ENCODE peak calls at places on chromosomes 11 and 22, in eight cellular contexts. One of them, this sample, is unnamed.

GRCh38 chr11:71251761-71252433 is 480 bp downstream of the SHANK2 start:
- DNase-seq in cardiac fibroblast: peak; percentile 1
- DNase-seq in body of pancreas: peak; percentile 53
- DNase-seq in cardiac muscle cell: peak; percentile 73
- DNase-seq in pancreas: peak; percentile 87
- DNase-seq in K562: no peak
- DNase-seq in uterus: no peak
- DNase-seq in astrocyte of the spinal cord: no peak
- DNase-seq in this sample: peak; percentile 54

GRCh38 chr22:36587289-36588154 is 58.6 kb upstream of the EIF3D start:
- DNase-seq in uterus: no peak
- DNase-seq in pancreas: no peak
- DNase-seq in cardiac fibroblast: peak; percentile 59
- DNase-seq in body of pancreas: no peak
- DNase-seq in K562: no peak
- DNase-seq in cardiac muscle cell: no peak
- DNase-seq in astrocyte of the spinal cord: peak; percentile 38
- DNase-seq in this sample: no peak

GRCh38 chr11:57662893-57663292 is 5.0 kb upstream of the ZDHHC5 start:
- DNase-seq in body of pancreas: no peak
- DNase-seq in pancreas: no peak
- DNase-seq in K562: peak; percentile 57
- DNase-seq in cardiac fibroblast: no peak
- DNase-seq in cardiac muscle cell: no peak
- DNase-seq in astrocyte of the spinal cord: no peak
- DNase-seq in uterus: no peak
- DNase-seq in this sample: no peak

GRCh38 chr11:81495699-81496292 is 1237.9 kb downstream of the FAM181B start:
- DNase-seq in cardiac fibroblast: no peak
- DNase-seq in astrocyte of the spinal cord: no peak
- DNase-seq in body of pancreas: no peak
- DNase-seq in pancreas: no peak
- DNase-seq in K562: no peak
- DNase-seq in uterus: no peak
- DNase-seq in cardiac muscle cell: no peak
- DNase-seq in this sample: no peak

GRCh38 chr11:64476866-64477265 is 114.2 kb upstream of the SLC22A12 start:
- DNase-seq in uterus: no peak
- DNase-seq in body of pancreas: no peak
- DNase-seq in cardiac muscle cell: no peak
- DNase-seq in astrocyte of the spinal cord: no peak
- DNase-seq in K562: no peak
- DNase-seq in cardiac fibroblast: no peak
- DNase-seq in pancreas: no peak
- DNase-seq in this sample: no peak

GRCh38 chr22:19824197-19825015 is 30.3 kb downstream of the GNB1L start:
- DNase-seq in K562: no peak
- DNase-seq in body of pancreas: no peak
- DNase-seq in astrocyte of the spinal cord: no peak
- DNase-seq in cardiac muscle cell: no peak
- DNase-seq in pancreas: peak; percentile 43
- DNase-seq in uterus: no peak
- DNase-seq in cardiac fibroblast: no peak
- DNase-seq in this sample: no peak

GRCh38 chr11:112161012-112161411 is 2.9 kb downstream of the IL18 start:
- DNase-seq in K562: no peak
- DNase-seq in cardiac fibroblast: peak; percentile 42
- DNase-seq in pancreas: no peak
- DNase-seq in uterus: no peak
- DNase-seq in body of pancreas: no peak
- DNase-seq in astrocyte of the spinal cord: no peak
- DNase-seq in cardiac muscle cell: no peak
- DNase-seq in this sample: no peak

GRCh38 chr11:78690588-78690987 is 115.9 kb upstream of the NARS2 start:
- DNase-seq in K562: no peak
- DNase-seq in cardiac muscle cell: no peak
- DNase-seq in pancreas: no peak
- DNase-seq in uterus: no peak
- DNase-seq in astrocyte of the spinal cord: peak; percentile 31
- DNase-seq in body of pancreas: no peak
- DNase-seq in cardiac fibroblast: peak; percentile 8
- DNase-seq in this sample: no peak

GRCh38 chr11:38927993-38928392 is 2330.0 kb upstream of the RAG2 start:
- DNase-seq in pancreas: no peak
- DNase-seq in uterus: no peak
- DNase-seq in cardiac muscle cell: no peak
- DNase-seq in body of pancreas: no peak
- DNase-seq in K562: no peak
- DNase-seq in astrocyte of the spinal cord: no peak
- DNase-seq in cardiac fibroblast: no peak
- DNase-seq in this sample: no peak

GRCh38 chr11:26992031-26992541 is 1.8 kb upstream of the FIBIN start:
- DNase-seq in K562: no peak
- DNase-seq in astrocyte of the spinal cord: peak; percentile 82
- DNase-seq in cardiac fibroblast: peak; percentile 96
- DNase-seq in pancreas: no peak
- DNase-seq in uterus: no peak
- DNase-seq in body of pancreas: no peak
- DNase-seq in cardiac muscle cell: no peak
- DNase-seq in this sample: peak; percentile 90

GRCh38 chr22:23187201-23187600 is 6.9 kb downstream of the BCR start:
- DNase-seq in pancreas: no peak
- DNase-seq in cardiac fibroblast: no peak
- DNase-seq in cardiac muscle cell: no peak
- DNase-seq in body of pancreas: no peak
- DNase-seq in K562: peak; percentile 90
- DNase-seq in uterus: no peak
- DNase-seq in astrocyte of the spinal cord: no peak
- DNase-seq in this sample: no peak

GRCh38 chr11:85823816-85824215 is 12.9 kb upstream of the SYTL2 start:
- DNase-seq in cardiac muscle cell: no peak
- DNase-seq in pancreas: no peak
- DNase-seq in body of pancreas: no peak
- DNase-seq in astrocyte of the spinal cord: no peak
- DNase-seq in cardiac fibroblast: no peak
- DNase-seq in K562: no peak
- DNase-seq in uterus: no peak
- DNase-seq in this sample: peak; percentile 76

GRCh38 chr22:39421691-39422090 is 22.1 kb downstream of the TAB1 start:
- DNase-seq in K562: no peak
- DNase-seq in pancreas: no peak
- DNase-seq in astrocyte of the spinal cord: no peak
- DNase-seq in body of pancreas: no peak
- DNase-seq in uterus: no peak
- DNase-seq in cardiac muscle cell: no peak
- DNase-seq in cardiac fibroblast: no peak
- DNase-seq in this sample: no peak

GRCh38 chr11:7511405-7511804 is 2.4 kb upstream of the PPFIBP2 start:
- DNase-seq in pancreas: peak; percentile 61
- DNase-seq in cardiac fibroblast: no peak
- DNase-seq in uterus: no peak
- DNase-seq in astrocyte of the spinal cord: no peak
- DNase-seq in cardiac muscle cell: no peak
- DNase-seq in K562: no peak
- DNase-seq in body of pancreas: peak; percentile 87
- DNase-seq in this sample: no peak

GRCh38 chr11:70020336-70021214 is 57.5 kb upstream of the ANO1 start:
- DNase-seq in body of pancreas: no peak
- DNase-seq in astrocyte of the spinal cord: peak; percentile 67
- DNase-seq in uterus: no peak
- DNase-seq in K562: peak; percentile 18
- DNase-seq in cardiac muscle cell: no peak
- DNase-seq in pancreas: no peak
- DNase-seq in cardiac fibroblast: peak; percentile 39
- DNase-seq in this sample: no peak

GRCh38 chr11:111918390-111919256 is at the start of gene C11orf52:
- DNase-seq in cardiac fibroblast: peak; percentile 44
- DNase-seq in K562: peak; percentile 51
- DNase-seq in pancreas: peak; percentile 78
- DNase-seq in uterus: no peak
- DNase-seq in body of pancreas: peak; percentile 96
- DNase-seq in astrocyte of the spinal cord: peak; percentile 56
- DNase-seq in cardiac muscle cell: peak; percentile 73
- DNase-seq in this sample: peak; percentile 31

GRCh38 chr11:66011239-66011784 is 496 bp upstream of the CST6 start:
- DNase-seq in body of pancreas: peak; percentile 59
- DNase-seq in astrocyte of the spinal cord: peak; percentile 40
- DNase-seq in cardiac muscle cell: no peak
- DNase-seq in pancreas: no peak
- DNase-seq in K562: no peak
- DNase-seq in cardiac fibroblast: peak; percentile 78
- DNase-seq in uterus: no peak
- DNase-seq in this sample: peak; percentile 61

DNA sequence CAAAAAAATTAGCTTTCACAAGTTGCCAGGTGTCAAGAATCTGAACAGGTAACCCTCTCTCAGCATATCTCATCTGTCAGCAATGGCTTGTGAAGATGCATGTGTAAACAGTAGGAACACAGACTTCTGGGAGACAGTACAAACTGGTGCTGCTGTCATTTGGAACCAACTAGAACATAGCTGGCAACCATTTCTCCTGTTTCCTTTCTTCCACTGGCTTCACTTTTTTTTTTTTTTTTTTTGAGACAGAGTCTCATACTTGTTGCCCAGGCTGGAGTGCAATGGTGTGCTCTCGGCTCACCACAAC is 2.1 kb upstream of the PIK3C2A start:
- DNase-seq in uterus: no peak
- DNase-seq in body of pancreas: no peak
- DNase-seq in pancreas: no peak
- DNase-seq in astrocyte of the spinal cord: no peak
- DNase-seq in cardiac fibroblast: no peak
- DNase-seq in cardiac muscle cell: no peak
- DNase-seq in K562: no peak
- DNase-seq in this sample: peak; percentile 10
- H3K4me3 ChIP-seq in uterus: no peak overlapping the region
- H3K4me3 ChIP-seq in body of pancreas: no peak overlapping the region
- H3K4me3 ChIP-seq in pancreas: no peak overlapping the region
- H3K4me3 ChIP-seq in astrocyte of the spinal cord: no peak overlapping the region
- H3K4me3 ChIP-seq in cardiac fibroblast: peak overlapping the region; percentile 10
- H3K4me3 ChIP-seq in cardiac muscle cell: peak overlapping the region; percentile 88
- H3K4me3 ChIP-seq in K562: no peak overlapping the region
- H3K4me3 ChIP-seq in this sample: no peak overlapping the region

GRCh38 chr11:12089041-12089440 is 21.3 kb upstream of the MICAL2 start:
- DNase-seq in cardiac fibroblast: no peak
- DNase-seq in pancreas: no peak
- DNase-seq in cardiac muscle cell: no peak
- DNase-seq in K562: no peak
- DNase-seq in body of pancreas: no peak
- DNase-seq in astrocyte of the spinal cord: no peak
- DNase-seq in uterus: no peak
- DNase-seq in this sample: no peak

GRCh38 chr11:12090761-12091261 is 19.6 kb upstream of the MICAL2 start:
- DNase-seq in K562: no peak
- DNase-seq in uterus: no peak
- DNase-seq in cardiac fibroblast: peak; percentile 53
- DNase-seq in body of pancreas: peak; percentile 30
- DNase-seq in astrocyte of the spinal cord: no peak
- DNase-seq in cardiac muscle cell: no peak
- DNase-seq in pancreas: no peak
- DNase-seq in this sample: no peak

GRCh38 chr11:12090061-12090572 is 20.3 kb upstream of the MICAL2 start:
- DNase-seq in cardiac muscle cell: no peak
- DNase-seq in body of pancreas: no peak
- DNase-seq in astrocyte of the spinal cord: no peak
- DNase-seq in pancreas: no peak
- DNase-seq in cardiac fibroblast: peak; percentile 81
- DNase-seq in uterus: no peak
- DNase-seq in K562: peak; percentile 52
- DNase-seq in this sample: no peak

GRCh38 chr11:12088531-12088930 is 21.9 kb upstream of the MICAL2 start:
- DNase-seq in pancreas: no peak
- DNase-seq in astrocyte of the spinal cord: no peak
- DNase-seq in uterus: no peak
- DNase-seq in K562: no peak
- DNase-seq in cardiac fibroblast: no peak
- DNase-seq in body of pancreas: no peak
- DNase-seq in cardiac muscle cell: no peak
- DNase-seq in this sample: no peak

DNA sequence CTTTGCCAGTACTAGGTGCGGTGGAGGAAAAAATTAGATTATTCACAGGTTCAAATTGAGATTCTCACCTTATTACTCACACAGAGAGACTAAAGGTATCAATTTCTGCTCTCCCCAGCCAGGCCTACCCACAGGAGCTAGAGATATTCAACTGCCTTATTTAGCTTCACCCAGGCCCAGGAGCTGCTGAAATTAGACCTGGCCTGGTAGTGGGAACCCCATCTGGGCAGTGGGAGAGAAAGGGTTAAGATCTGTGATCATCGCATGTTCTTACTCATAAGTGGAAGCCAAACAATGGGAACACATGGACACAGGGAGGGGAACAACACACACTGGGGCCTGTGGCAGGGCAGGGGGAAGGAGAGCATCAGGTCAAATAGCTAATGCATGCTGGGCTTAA is 20.9 kb upstream of the MICAL2 start:
- DNase-seq in pancreas: no peak
- DNase-seq in cardiac muscle cell: no peak
- DNase-seq in uterus: no peak
- DNase-seq in body of pancreas: no peak
- DNase-seq in cardiac fibroblast: peak; percentile 74
- DNase-seq in K562: no peak
- DNase-seq in astrocyte of the spinal cord: no peak
- DNase-seq in this sample: peak; percentile 51
- H3K4me3 ChIP-seq in pancreas: no peak overlapping the region
- H3K4me3 ChIP-seq in cardiac muscle cell: no peak overlapping the region
- H3K4me3 ChIP-seq in uterus: no peak overlapping the region
- H3K4me3 ChIP-seq in body of pancreas: no peak overlapping the region
- H3K4me3 ChIP-seq in cardiac fibroblast: no peak overlapping the region
- H3K4me3 ChIP-seq in K562: no peak overlapping the region
- H3K4me3 ChIP-seq in astrocyte of the spinal cord: no peak overlapping the region
- H3K4me3 ChIP-seq in this sample: no peak overlapping the region

GRCh38 chr11:95337175-95337957 is 106.4 kb upstream of the SESN3 start:
- DNase-seq in cardiac fibroblast: peak; percentile 47
- DNase-seq in astrocyte of the spinal cord: peak; percentile 73
- DNase-seq in pancreas: no peak
- DNase-seq in cardiac muscle cell: peak; percentile 35
- DNase-seq in K562: peak; percentile 23
- DNase-seq in body of pancreas: peak; percentile 32
- DNase-seq in uterus: peak; percentile 62
- DNase-seq in this sample: peak; percentile 85
- H3K4me3 ChIP-seq in cardiac fibroblast: peak overlapping the region; percentile 32
- H3K4me3 ChIP-seq in astrocyte of the spinal cord: no peak overlapping the region
- H3K4me3 ChIP-seq in pancreas: no peak overlapping the region
- H3K4me3 ChIP-seq in cardiac muscle cell: no peak overlapping the region
- H3K4me3 ChIP-seq in K562: no peak overlapping the region
- H3K4me3 ChIP-seq in body of pancreas: no peak overlapping the region
- H3K4me3 ChIP-seq in uterus: no peak overlapping the region
- H3K4me3 ChIP-seq in this sample: no peak overlapping the region

DNA sequence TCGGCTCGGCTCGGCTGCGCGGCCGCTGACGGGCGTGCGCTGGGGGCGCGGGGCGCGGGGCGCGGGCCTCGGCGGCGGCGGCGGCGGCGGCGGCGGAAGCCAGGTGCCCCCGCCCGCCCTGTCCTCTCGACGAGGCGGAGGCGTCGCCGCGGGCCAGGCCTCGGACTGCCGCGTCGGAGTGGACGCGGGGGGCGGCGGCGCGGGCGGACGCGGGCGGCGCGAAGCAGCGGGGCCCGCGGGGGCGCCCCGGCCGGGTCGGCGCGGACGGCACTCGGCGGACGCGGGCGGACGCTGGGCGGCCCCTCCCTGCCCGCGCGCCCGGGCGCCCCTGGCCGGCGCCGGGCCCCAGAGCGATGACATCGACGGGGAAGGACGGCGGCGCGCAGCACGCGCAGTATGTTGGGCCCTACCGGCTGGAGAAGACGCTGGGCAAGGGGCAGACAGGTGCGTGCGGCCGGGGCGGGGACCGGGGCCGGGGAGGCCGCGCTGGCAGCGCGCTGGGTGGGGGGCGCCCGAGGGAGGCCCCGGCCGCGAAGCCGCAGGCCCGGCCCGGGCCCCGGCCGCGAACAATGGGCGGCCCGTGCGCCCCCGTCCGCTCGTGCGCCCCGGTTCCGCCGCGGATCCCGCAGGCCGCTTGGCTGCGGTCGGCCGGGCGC is at the start of gene BRSK2:
- DNase-seq in K562: no peak
- DNase-seq in body of pancreas: peak; percentile 32
- DNase-seq in uterus: no peak
- DNase-seq in astrocyte of the spinal cord: no peak
- DNase-seq in cardiac muscle cell: no peak
- DNase-seq in cardiac fibroblast: no peak
- DNase-seq in pancreas: no peak
- DNase-seq in this sample: no peak
- H3K4me3 ChIP-seq in K562: peak within 1 kb of the TSS; percentile 13
- H3K4me3 ChIP-seq in body of pancreas: peak within 1 kb of the TSS; percentile 34
- H3K4me3 ChIP-seq in uterus: peak within 1 kb of the TSS; percentile 30
- H3K4me3 ChIP-seq in astrocyte of the spinal cord: peak within 1 kb of the TSS; percentile 40
- H3K4me3 ChIP-seq in cardiac muscle cell: peak within 1 kb of the TSS; percentile 25
- H3K4me3 ChIP-seq in cardiac fibroblast: peak within 1 kb of the TSS; percentile 58
- H3K4me3 ChIP-seq in pancreas: peak within 1 kb of the TSS; percentile 28
- H3K4me3 ChIP-seq in this sample: peak within 1 kb of the TSS; percentile 75